ENCODE peak calls at places on chromosomes 4 and X, in ten cellular contexts. One of them, this sample, is unnamed.

GRCh38 chrX:46220822-46221221 is 324.4 kb downstream of the ZNF674 start:
- DNase-seq in stomach: no peak
- DNase-seq in K562: no peak
- DNase-seq in esophagus muscularis mucosa: no peak
- DNase-seq in H1: no peak
- DNase-seq in suprapubic skin: no peak
- DNase-seq in sigmoid colon: no peak
- DNase-seq in HepG2: peak; percentile 18
- DNase-seq in SK-N-SH: no peak
- DNase-seq in upper lobe of left lung: no peak
- DNase-seq in this sample: no peak

GRCh38 chrX:96611619-96612362 is 72.9 kb upstream of the DIAPH2 start:
- DNase-seq in H1: no peak
- DNase-seq in suprapubic skin: no peak
- DNase-seq in SK-N-SH: peak; percentile 58
- DNase-seq in stomach: no peak
- DNase-seq in sigmoid colon: no peak
- DNase-seq in upper lobe of left lung: no peak
- DNase-seq in esophagus muscularis mucosa: no peak
- DNase-seq in K562: no peak
- DNase-seq in HepG2: no peak
- DNase-seq in this sample: no peak

GRCh38 chrX:118974088-118974907 is at the start of gene LONRF3:
- DNase-seq in esophagus muscularis mucosa: peak; percentile 96
- DNase-seq in stomach: peak; percentile 73
- DNase-seq in H1: no peak
- DNase-seq in SK-N-SH: peak; percentile 39
- DNase-seq in sigmoid colon: peak; percentile 94
- DNase-seq in upper lobe of left lung: peak; percentile 92
- DNase-seq in suprapubic skin: peak; percentile 87
- DNase-seq in HepG2: peak; percentile 58
- DNase-seq in K562: peak; percentile 60
- DNase-seq in this sample: peak; percentile 79

GRCh38 chr4:118953276-118953675 is 64.6 kb downstream of the SYNPO2 start:
- DNase-seq in suprapubic skin: no peak
- DNase-seq in sigmoid colon: no peak
- DNase-seq in stomach: no peak
- DNase-seq in K562: no peak
- DNase-seq in SK-N-SH: no peak
- DNase-seq in esophagus muscularis mucosa: no peak
- DNase-seq in HepG2: no peak
- DNase-seq in H1: no peak
- DNase-seq in upper lobe of left lung: no peak
- DNase-seq in this sample: no peak

GRCh38 chr4:9924750-9925149 is 96.5 kb downstream of the SLC2A9 start:
- DNase-seq in stomach: no peak
- DNase-seq in suprapubic skin: no peak
- DNase-seq in K562: no peak
- DNase-seq in upper lobe of left lung: no peak
- DNase-seq in SK-N-SH: no peak
- DNase-seq in H1: no peak
- DNase-seq in sigmoid colon: no peak
- DNase-seq in esophagus muscularis mucosa: no peak
- DNase-seq in HepG2: no peak
- DNase-seq in this sample: no peak

GRCh38 chr4:14184265-14184664 is 556.7 kb upstream of the BOD1L1 start:
- DNase-seq in upper lobe of left lung: no peak
- DNase-seq in HepG2: no peak
- DNase-seq in sigmoid colon: peak; percentile 74
- DNase-seq in SK-N-SH: peak; percentile 33
- DNase-seq in stomach: no peak
- DNase-seq in H1: no peak
- DNase-seq in K562: no peak
- DNase-seq in esophagus muscularis mucosa: no peak
- DNase-seq in suprapubic skin: no peak
- DNase-seq in this sample: no peak

GRCh38 chrX:31483336-31483735 is 411.5 kb upstream of the FTHL17 start:
- DNase-seq in stomach: no peak
- DNase-seq in SK-N-SH: no peak
- DNase-seq in esophagus muscularis mucosa: no peak
- DNase-seq in sigmoid colon: no peak
- DNase-seq in suprapubic skin: no peak
- DNase-seq in HepG2: no peak
- DNase-seq in K562: no peak
- DNase-seq in H1: no peak
- DNase-seq in upper lobe of left lung: no peak
- DNase-seq in this sample: no peak

GRCh38 chrX:19350831-19351447 is 7.2 kb downstream of the PDHA1 start:
- DNase-seq in sigmoid colon: peak; percentile 15
- DNase-seq in SK-N-SH: no peak
- DNase-seq in stomach: no peak
- DNase-seq in H1: no peak
- DNase-seq in suprapubic skin: no peak
- DNase-seq in esophagus muscularis mucosa: no peak
- DNase-seq in HepG2: no peak
- DNase-seq in upper lobe of left lung: no peak
- DNase-seq in K562: no peak
- DNase-seq in this sample: no peak

GRCh38 chrX:50036481-50036880 is 114.1 kb downstream of the CLCN5 start:
- DNase-seq in suprapubic skin: no peak
- DNase-seq in HepG2: no peak
- DNase-seq in esophagus muscularis mucosa: no peak
- DNase-seq in H1: no peak
- DNase-seq in stomach: no peak
- DNase-seq in K562: no peak
- DNase-seq in upper lobe of left lung: no peak
- DNase-seq in SK-N-SH: no peak
- DNase-seq in sigmoid colon: no peak
- DNase-seq in this sample: no peak

GRCh38 chr4:53221832-53222480 is 143.9 kb downstream of the SCFD2 start:
- DNase-seq in stomach: no peak
- DNase-seq in K562: no peak
- DNase-seq in sigmoid colon: no peak
- DNase-seq in H1: no peak
- DNase-seq in suprapubic skin: no peak
- DNase-seq in HepG2: no peak
- DNase-seq in esophagus muscularis mucosa: no peak
- DNase-seq in SK-N-SH: no peak
- DNase-seq in upper lobe of left lung: no peak
- DNase-seq in this sample: no peak

GRCh38 chrX:8811611-8812010 is 10.4 kb upstream of the FAM9A start:
- DNase-seq in sigmoid colon: no peak
- DNase-seq in SK-N-SH: no peak
- DNase-seq in upper lobe of left lung: no peak
- DNase-seq in stomach: no peak
- DNase-seq in esophagus muscularis mucosa: no peak
- DNase-seq in H1: no peak
- DNase-seq in K562: no peak
- DNase-seq in suprapubic skin: no peak
- DNase-seq in HepG2: no peak
- DNase-seq in this sample: no peak

GRCh38 chr4:8236141-8236919 is 33.2 kb upstream of the HTRA3 start:
- DNase-seq in SK-N-SH: peak; percentile 69
- DNase-seq in stomach: no peak
- DNase-seq in HepG2: no peak
- DNase-seq in upper lobe of left lung: peak; percentile 77
- DNase-seq in H1: no peak
- DNase-seq in sigmoid colon: no peak
- DNase-seq in esophagus muscularis mucosa: no peak
- DNase-seq in K562: peak; percentile 18
- DNase-seq in suprapubic skin: no peak
- DNase-seq in this sample: no peak

GRCh38 chr4:118373614-118374255 is 20.9 kb upstream of the PRSS12 start:
- DNase-seq in stomach: no peak
- DNase-seq in H1: no peak
- DNase-seq in K562: no peak
- DNase-seq in esophagus muscularis mucosa: no peak
- DNase-seq in SK-N-SH: no peak
- DNase-seq in HepG2: no peak
- DNase-seq in sigmoid colon: no peak
- DNase-seq in upper lobe of left lung: no peak
- DNase-seq in suprapubic skin: no peak
- DNase-seq in this sample: no peak

GRCh38 chr4:127732623-127733199 is 2.5 kb downstream of the SLC25A31 start:
- DNase-seq in upper lobe of left lung: no peak
- DNase-seq in suprapubic skin: no peak
- DNase-seq in SK-N-SH: peak; percentile 72
- DNase-seq in sigmoid colon: no peak
- DNase-seq in esophagus muscularis mucosa: no peak
- DNase-seq in H1: no peak
- DNase-seq in stomach: no peak
- DNase-seq in K562: peak; percentile 43
- DNase-seq in HepG2: peak; percentile 35
- DNase-seq in this sample: no peak

GRCh38 chr4:61924131-61924530 is 724.0 kb downstream of the ADGRL3 start:
- DNase-seq in H1: no peak
- DNase-seq in sigmoid colon: no peak
- DNase-seq in K562: no peak
- DNase-seq in esophagus muscularis mucosa: no peak
- DNase-seq in suprapubic skin: no peak
- DNase-seq in HepG2: no peak
- DNase-seq in SK-N-SH: no peak
- DNase-seq in upper lobe of left lung: no peak
- DNase-seq in stomach: no peak
- DNase-seq in this sample: no peak

GRCh38 chrX:30990361-30990760 is 81.5 kb downstream of the FTHL17 start:
- DNase-seq in stomach: no peak
- DNase-seq in sigmoid colon: no peak
- DNase-seq in H1: no peak
- DNase-seq in upper lobe of left lung: no peak
- DNase-seq in HepG2: no peak
- DNase-seq in SK-N-SH: no peak
- DNase-seq in suprapubic skin: no peak
- DNase-seq in esophagus muscularis mucosa: no peak
- DNase-seq in K562: no peak
- DNase-seq in this sample: no peak

GRCh38 chr4:4854649-4855292 is 4.7 kb upstream of the MSX1 start:
- DNase-seq in SK-N-SH: peak; percentile 46
- DNase-seq in H1: no peak
- DNase-seq in upper lobe of left lung: no peak
- DNase-seq in stomach: no peak
- DNase-seq in HepG2: no peak
- DNase-seq in suprapubic skin: no peak
- DNase-seq in K562: no peak
- DNase-seq in sigmoid colon: peak; percentile 50
- DNase-seq in esophagus muscularis mucosa: no peak
- DNase-seq in this sample: no peak

GRCh38 chrX:2183193-2183725 is 317.5 kb downstream of the DHRSX start:
- DNase-seq in esophagus muscularis mucosa: no peak
- DNase-seq in sigmoid colon: no peak
- DNase-seq in SK-N-SH: no peak
- DNase-seq in suprapubic skin: no peak
- DNase-seq in H1: peak; percentile 51
- DNase-seq in K562: no peak
- DNase-seq in upper lobe of left lung: no peak
- DNase-seq in HepG2: no peak
- DNase-seq in stomach: no peak
- DNase-seq in this sample: no peak

GRCh38 chrX:63551856-63552255 is 200.7 kb upstream of the SPIN4 start:
- DNase-seq in HepG2: no peak
- DNase-seq in SK-N-SH: no peak
- DNase-seq in suprapubic skin: no peak
- DNase-seq in K562: no peak
- DNase-seq in stomach: no peak
- DNase-seq in upper lobe of left lung: no peak
- DNase-seq in H1: no peak
- DNase-seq in sigmoid colon: no peak
- DNase-seq in esophagus muscularis mucosa: no peak
- DNase-seq in this sample: no peak

GRCh38 chr4:132132433-132132832 is 1016.7 kb upstream of the PCDH10 start:
- DNase-seq in SK-N-SH: no peak
- DNase-seq in upper lobe of left lung: no peak
- DNase-seq in sigmoid colon: no peak
- DNase-seq in K562: no peak
- DNase-seq in esophagus muscularis mucosa: no peak
- DNase-seq in stomach: no peak
- DNase-seq in HepG2: no peak
- DNase-seq in H1: no peak
- DNase-seq in suprapubic skin: no peak
- DNase-seq in this sample: no peak
- TF ChIP-seq POLR2AphosphoS5 in SK-N-SH: no peak
- TF ChIP-seq POLR2AphosphoS5 in upper lobe of left lung: no peak
- TF ChIP-seq POLR2AphosphoS5 in sigmoid colon: no peak
- TF ChIP-seq POLR2AphosphoS5 in K562: no peak
- TF ChIP-seq POLR2AphosphoS5 in esophagus muscularis mucosa: no peak
- TF ChIP-seq POLR2AphosphoS5 in stomach: no peak
- TF ChIP-seq POLR2AphosphoS5 in HepG2: no peak
- TF ChIP-seq POLR2AphosphoS5 in H1: no peak
- TF ChIP-seq POLR2AphosphoS5 in suprapubic skin: no peak
- TF ChIP-seq POLR2AphosphoS5 in this sample: no peak

GRCh38 chr4:183241322-183241640 is 78.8 kb downstream of the CLDN22 start:
- DNase-seq in suprapubic skin: no peak
- DNase-seq in HepG2: no peak
- DNase-seq in sigmoid colon: no peak
- DNase-seq in upper lobe of left lung: no peak
- DNase-seq in esophagus muscularis mucosa: no peak
- DNase-seq in H1: no peak
- DNase-seq in K562: peak; percentile 75
- DNase-seq in SK-N-SH: no peak
- DNase-seq in stomach: no peak
- DNase-seq in this sample: no peak
- TF ChIP-seq EP300 in suprapubic skin: no peak
- TF ChIP-seq EP300 in HepG2: no peak
- TF ChIP-seq EP300 in sigmoid colon: no peak
- TF ChIP-seq EP300 in upper lobe of left lung: no peak
- TF ChIP-seq EP300 in esophagus muscularis mucosa: no peak
- TF ChIP-seq EP300 in H1: no peak
- TF ChIP-seq EP300 in K562: peak; percentile 72
- TF ChIP-seq EP300 in SK-N-SH: no peak
- TF ChIP-seq EP300 in stomach: no peak
- TF ChIP-seq EP300 in this sample: no peak

DNA sequence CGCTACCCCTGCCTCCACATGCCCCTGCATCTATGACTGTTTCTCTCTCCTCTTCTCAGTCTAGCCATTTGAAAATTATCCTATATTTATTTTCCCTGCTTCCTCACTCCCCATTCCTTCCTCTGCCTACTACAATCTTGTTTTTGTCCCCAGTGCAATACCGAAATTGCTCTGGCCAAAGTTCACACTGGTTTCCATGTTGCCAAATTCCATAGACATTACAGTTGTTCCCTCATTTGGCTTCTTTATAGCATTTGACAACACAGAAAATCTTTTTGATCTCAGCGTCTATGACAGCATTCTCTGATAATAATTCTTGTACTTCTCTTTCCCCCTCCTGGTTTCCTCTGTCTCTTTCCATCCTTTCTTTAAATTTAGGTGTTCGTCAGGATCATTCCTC is 99.4 kb downstream of the GPR82 start:
- DNase-seq in stomach: no peak
- DNase-seq in H1: no peak
- DNase-seq in SK-N-SH: no peak
- DNase-seq in upper lobe of left lung: no peak
- DNase-seq in HepG2: peak; percentile 84
- DNase-seq in esophagus muscularis mucosa: no peak
- DNase-seq in K562: no peak
- DNase-seq in sigmoid colon: no peak
- DNase-seq in suprapubic skin: no peak
- DNase-seq in this sample: peak; percentile 37
- TF ChIP-seq POLR2AphosphoS5 in stomach: no peak
- TF ChIP-seq POLR2AphosphoS5 in H1: no peak
- TF ChIP-seq POLR2AphosphoS5 in SK-N-SH: no peak
- TF ChIP-seq POLR2AphosphoS5 in upper lobe of left lung: no peak
- TF ChIP-seq POLR2AphosphoS5 in HepG2: no peak
- TF ChIP-seq POLR2AphosphoS5 in esophagus muscularis mucosa: no peak
- TF ChIP-seq POLR2AphosphoS5 in K562: no peak
- TF ChIP-seq POLR2AphosphoS5 in sigmoid colon: no peak
- TF ChIP-seq POLR2AphosphoS5 in suprapubic skin: no peak
- TF ChIP-seq POLR2AphosphoS5 in this sample: peak; percentile 28

GRCh38 chrX:47751670-47752069 is 85.0 kb upstream of the ZNF81 start:
- DNase-seq in sigmoid colon: no peak
- DNase-seq in stomach: peak; percentile 43
- DNase-seq in SK-N-SH: no peak
- DNase-seq in H1: peak; percentile 56
- DNase-seq in upper lobe of left lung: peak; percentile 55
- DNase-seq in K562: peak; percentile 65
- DNase-seq in esophagus muscularis mucosa: no peak
- DNase-seq in HepG2: no peak
- DNase-seq in suprapubic skin: no peak
- DNase-seq in this sample: peak; percentile 60
- TF ChIP-seq EP300 in sigmoid colon: no peak
- TF ChIP-seq EP300 in stomach: no peak
- TF ChIP-seq EP300 in SK-N-SH: no peak
- TF ChIP-seq EP300 in H1: no peak
- TF ChIP-seq EP300 in upper lobe of left lung: no peak
- TF ChIP-seq EP300 in K562: no peak
- TF ChIP-seq EP300 in esophagus muscularis mucosa: no peak
- TF ChIP-seq EP300 in HepG2: no peak
- TF ChIP-seq EP300 in suprapubic skin: no peak
- TF ChIP-seq EP300 in this sample: no peak